ENCODE peak calls at places on chromosome 5, in four cellular contexts. K, S, I and U are unnamed samples.

GRCh38 chr5:139904566-139905400 is 109.2 kb downstream of the PSD2 start:
- DNase-seq in K (no peak), I (no peak), S (no peak), U (no peak)

GRCh38 chr5:145925803-145926202 is 10.6 kb upstream of the SH3RF2 start:
- DNase-seq in K (no peak), S (no peak), I (no peak), U (no peak)

GRCh38 chr5:14112998-14113652 is 30.0 kb upstream of the TRIO start:
- DNase-seq in I (no peak), S (no peak), K (peak; percentile 40), U (no peak)

GRCh38 chr5:116479776-116480675 is 94.6 kb downstream of the SEMA6A start:
- DNase-seq in K (no peak), S (no peak), I (no peak), U (no peak)

GRCh38 chr5:32625106-32625505 is 39.7 kb downstream of the SUB1 start:
- DNase-seq in I (no peak), K (no peak), S (no peak), U (no peak)

GRCh38 chr5:21145376-21145775 is 1157.4 kb upstream of the CDH18 start:
- DNase-seq in K (no peak), S (no peak), I (no peak), U (no peak)

GRCh38 chr5:76703707-76704106 is 12.2 kb upstream of the F2R start:
- DNase-seq in S (peak; percentile 17), I (no peak), K (no peak), U (no peak)

GRCh38 chr5:157222506-157223230 is 42.0 kb downstream of the ITK start:
- DNase-seq in S (no peak), K (no peak), I (no peak), U (peak; percentile 17)

GRCh38 chr5:57693488-57694305 is 211.1 kb upstream of the ACTBL2 start:
- DNase-seq in S (no peak), I (no peak), K (no peak), U (no peak)

GRCh38 chr5:132495672-132496630 is 5.4 kb upstream of the IRF1 start:
- DNase-seq in K (peak; percentile 91), I (peak; percentile 96), S (peak; percentile 89), U (peak; percentile 99)

GRCh38 chr5:151592855-151593408 is 1.8 kb upstream of the FAT2 start:
- DNase-seq in K (peak; percentile 18), I (no peak), S (no peak), U (no peak)

GRCh38 chr5:143094087-143094511 is 309.4 kb downstream of the NR3C1 start:
- DNase-seq in S (no peak), I (no peak), K (no peak), U (peak; percentile 60)

GRCh38 chr5:67095346-67095871 is 101.2 kb downstream of the CD180 start:
- DNase-seq in I (peak; percentile 63), S (peak; percentile 66), K (peak; percentile 80), U (peak; percentile 40)

GRCh38 chr5:132260051-132260450 is 2.6 kb downstream of the PDLIM4 start:
- DNase-seq in I (no peak), S (peak; percentile 7), K (no peak), U (no peak)

GRCh38 chr5:96023518-96023917 is 61.9 kb upstream of the ELL2 start:
- DNase-seq in K (no peak), I (no peak), S (no peak), U (no peak)

GRCh38 chr5:176741566-176742211 is 68.7 kb upstream of the UNC5A start:
- DNase-seq in I (peak; percentile 10), S (no peak), K (no peak), U (no peak)

GRCh38 chr5:140041492-140042421 is 1.3 kb downstream of the NRG2 start:
- DNase-seq in K (peak; percentile 50), S (peak; percentile 91), I (peak; percentile 66), U (peak; percentile 100)

DNA sequence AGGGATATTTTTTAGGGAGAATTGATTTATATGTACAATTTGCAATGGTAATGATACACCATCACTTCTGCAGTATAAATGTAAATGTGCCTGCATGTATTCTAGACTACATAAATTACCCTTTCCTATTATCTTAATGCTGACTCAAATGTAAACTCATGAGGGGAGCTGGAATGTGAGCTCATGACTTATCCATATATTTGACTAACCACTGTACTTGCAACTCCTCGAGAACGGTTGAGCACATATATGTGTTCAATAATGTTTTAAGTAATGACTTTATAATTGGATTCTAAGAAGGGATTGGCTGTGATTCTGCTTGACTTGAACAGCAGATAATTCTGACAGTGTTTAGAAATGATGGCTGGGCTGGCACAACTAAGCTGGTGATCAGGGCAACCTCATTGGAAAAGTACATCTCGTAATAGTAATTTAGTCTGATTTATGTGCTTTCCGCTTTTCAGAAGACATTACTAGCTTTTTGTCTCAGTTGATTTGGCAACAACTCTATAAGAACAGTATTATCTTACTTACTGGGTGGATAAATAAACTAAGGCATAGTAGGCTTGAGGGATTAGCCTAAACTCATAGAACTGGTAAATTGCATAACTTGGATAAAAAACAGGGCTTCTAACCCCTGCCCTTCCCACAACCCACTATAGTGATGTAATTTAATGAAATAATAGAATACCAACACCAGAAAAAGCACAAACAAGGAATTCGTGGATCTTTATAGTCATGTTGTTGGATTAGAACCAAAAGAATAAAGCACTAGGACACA is 130.2 kb upstream of the SPEF2 start:
- DNase-seq in K (no peak), I (no peak), S (no peak), U (no peak)
- H3K4me3 ChIP-seq in K (no peak overlapping the region), I (no peak overlapping the region), S (no peak overlapping the region), U (no peak overlapping the region)

GRCh38 chr5:179900707-179901106 is 7.0 kb downstream of the TBC1D9B start:
- DNase-seq in K (no peak), S (peak; percentile 77), I (no peak), U (no peak)

GRCh38 chr5:179901462-179901861 is 6.2 kb downstream of the TBC1D9B start:
- DNase-seq in K (no peak), I (no peak), S (no peak), U (no peak)

GRCh38 chr5:179902763-179903158 is 4.9 kb downstream of the TBC1D9B start:
- DNase-seq in I (no peak), K (no peak), S (no peak), U (no peak)

GRCh38 chr5:179900206-179900605 is 7.5 kb downstream of the TBC1D9B start:
- DNase-seq in K (no peak), I (no peak), S (no peak), U (no peak)

DNA sequence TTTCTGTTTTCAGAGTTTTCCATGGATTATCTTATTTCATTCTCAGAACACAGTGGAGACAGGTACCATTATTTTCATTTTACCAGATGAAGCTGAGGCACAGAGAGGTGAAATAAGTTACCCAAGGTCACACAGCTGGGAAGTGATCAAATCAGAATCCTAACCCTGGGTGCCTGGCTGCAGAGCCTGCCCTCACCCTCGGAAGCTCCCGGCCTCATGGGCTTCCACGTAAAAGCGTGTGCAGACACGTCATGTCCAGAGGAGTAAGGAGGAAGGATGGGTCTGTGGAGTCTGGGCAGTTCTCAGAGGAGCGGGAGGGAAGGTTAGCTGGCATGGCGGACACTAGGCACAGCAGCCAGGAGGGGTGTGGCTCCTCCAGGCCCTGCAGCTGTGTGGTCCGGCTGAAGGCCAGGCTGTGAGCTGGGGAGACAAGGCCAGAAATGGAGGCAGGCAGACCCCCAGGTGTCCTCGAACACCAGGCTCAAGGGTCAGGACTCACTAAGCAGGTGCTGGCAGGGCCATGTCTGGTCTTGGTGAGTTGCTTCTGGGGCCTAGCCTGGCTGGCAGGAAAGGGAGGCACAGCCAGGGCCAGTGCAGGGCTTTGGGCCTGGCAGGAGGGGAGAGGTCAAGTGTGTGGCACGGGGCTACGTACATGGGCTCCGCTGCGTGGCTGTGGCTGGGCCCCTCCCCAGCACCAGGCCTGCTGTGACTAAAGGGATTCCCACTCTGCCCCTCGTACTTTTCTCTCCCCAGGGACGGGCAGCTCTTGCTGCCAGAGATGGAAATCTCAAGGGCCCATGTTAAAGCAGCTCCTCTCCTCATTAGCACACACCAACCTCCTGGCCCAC is 5.6 kb downstream of the TBC1D9B start:
- DNase-seq in K (no peak), I (no peak), S (peak; percentile 60), U (no peak)
- H3K36me3 ChIP-seq in K (peaks cover 58% of the 10 kb centered on the region), I (peaks cover 75% of the 10 kb centered on the region), S (no peaks in the 10 kb centered on the region), U (peaks cover 96% of the 10 kb centered on the region)

DNA sequence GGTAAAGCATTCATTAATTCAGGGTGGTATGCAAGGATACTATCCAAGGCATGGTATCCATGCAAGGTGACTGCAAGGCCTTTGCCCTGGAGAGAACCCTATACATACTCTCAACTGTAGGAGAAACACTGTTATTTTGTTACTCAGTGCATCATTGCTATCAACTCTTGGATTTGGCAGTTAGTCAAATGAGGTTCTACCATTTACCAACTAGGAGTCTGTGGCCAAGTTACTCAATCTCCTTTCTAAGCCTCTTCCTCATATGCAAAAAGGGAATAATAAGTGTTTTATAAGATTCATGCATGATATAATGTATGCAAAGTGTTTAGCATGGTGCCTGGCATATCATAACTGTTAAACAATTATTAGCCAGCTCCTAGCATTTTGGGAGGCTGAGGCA is 4.0 kb downstream of the PCDHGC3 start:
- DNase-seq in S (no peak), K (no peak), I (no peak), U (no peak)
- H3K4me3 ChIP-seq in S (no peak overlapping the region), K (peak overlapping the region; percentile 73), I (no peak overlapping the region), U (peak overlapping the region; percentile 63)

GRCh38 chr5:40680741-40681350 is 1.1 kb downstream of the PTGER4 start:
- DNase-seq in S (peak; percentile 19), K (no peak), I (no peak), U (no peak)
- H3K36me3 ChIP-seq in S (no peaks in the 10 kb centered on the region), K (peaks cover 6% of the 10 kb centered on the region), I (peaks cover 7% of the 10 kb centered on the region), U (no peaks in the 10 kb centered on the region)

GRCh38 chr5:172875372-172876279 is 41.6 kb downstream of the ERGIC1 start:
- DNase-seq in K (no peak), S (no peak), I (no peak), U (no peak)
- H3K4me3 ChIP-seq in K (no peak overlapping the region), S (no peak overlapping the region), I (no peak overlapping the region), U (no peak overlapping the region)

GRCh38 chr5:180792287-180792964 is 10.2 kb downstream of the MGAT1 start:
- DNase-seq in I (no peak), K (no peak), S (no peak), U (no peak)
- H3K36me3 ChIP-seq in I (peaks cover 87% of the 10 kb centered on the region), K (peaks cover 49% of the 10 kb centered on the region), S (no peaks in the 10 kb centered on the region), U (peaks cover 73% of the 10 kb centered on the region)

GRCh38 chr5:135582099-135582781 is 3.4 kb upstream of the CXCL14 start:
- DNase-seq in I (no peak), K (no peak), S (no peak), U (no peak)
- H3K4me3 ChIP-seq in I (no peak overlapping the region), K (no peak overlapping the region), S (no peak overlapping the region), U (no peak overlapping the region)

DNA sequence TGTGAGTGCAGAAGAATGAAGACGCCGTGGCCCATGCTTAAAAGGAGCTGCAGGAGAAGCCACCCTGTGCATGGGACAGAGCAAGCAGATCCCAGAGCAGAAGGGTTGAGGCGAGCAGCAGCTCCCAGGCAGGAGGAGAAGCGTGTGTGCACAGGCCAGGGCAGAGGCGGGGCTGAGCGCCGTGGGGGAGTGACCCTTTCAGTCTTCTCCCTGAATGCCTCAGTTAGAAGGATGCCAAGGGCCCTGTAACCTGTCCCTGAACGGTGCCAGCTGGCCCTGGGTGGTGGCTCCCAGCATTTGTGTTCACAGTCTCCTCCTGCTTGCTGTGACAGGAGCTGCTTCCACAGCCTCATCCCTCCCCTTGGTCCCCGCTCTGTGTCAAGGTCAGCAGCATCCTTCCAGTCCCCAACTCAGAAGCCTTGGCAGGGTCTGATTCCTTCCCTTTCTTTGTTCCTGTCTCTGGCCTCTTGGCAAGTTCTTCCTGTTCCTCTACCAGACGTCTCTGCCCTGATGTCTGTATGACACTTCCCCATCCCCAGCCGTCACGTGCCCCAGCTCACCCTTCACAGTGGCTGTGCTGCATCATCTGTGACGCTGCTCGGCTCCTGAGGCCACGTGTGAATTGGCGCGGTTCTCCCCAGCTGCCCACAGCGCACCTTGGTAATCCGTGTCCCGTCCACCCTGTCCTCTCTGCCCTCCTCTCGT is 5.2 kb downstream of the EXOC3 start:
- DNase-seq in K (peak; percentile 55), I (peak; percentile 28), S (peak; percentile 73), U (no peak)
- H3K36me3 ChIP-seq in K (peaks cover 64% of the 10 kb centered on the region), I (peaks cover 72% of the 10 kb centered on the region), S (no peaks in the 10 kb centered on the region), U (peaks cover 76% of the 10 kb centered on the region)

GRCh38 chr5:59709346-59709821 is 184.1 kb downstream of the PDE4D start:
- DNase-seq in S (no peak), I (no peak), K (no peak), U (peak; percentile 4)
- H3K4me3 ChIP-seq in S (no peak overlapping the region), I (no peak overlapping the region), K (no peak overlapping the region), U (no peak overlapping the region)